ENCODE peak calls at places on chromosomes 2 and 18, in six cellular contexts. Z, F, X, S, I and G are unnamed samples. For H3K27me3, the result is how much of the 10 kb centered on the place peaks cover.

GRCh38 chr2:109457811-109458210 is 156.0 kb downstream of the SEPTIN10 start:
- DNase-seq in Z (peak), F (no peak), X (no peak), S (no peak), I (no peak), G (no peak)

GRCh38 chr2:8123464-8123863 is 558.4 kb upstream of the ID2 start:
- DNase-seq in Z (no peak), F (no peak), X (no peak), S (no peak), I (no peak), G (no peak)

GRCh38 chr2:18988557-18989232 is 369.7 kb downstream of the OSR1 start:
- DNase-seq in Z (no peak), F (no peak), X (no peak), S (no peak), I (no peak), G (no peak)

GRCh38 chr2:190545756-190546385 is 11.3 kb upstream of the NEMP2 start:
- DNase-seq in Z (no peak), F (no peak), X (no peak), S (no peak), I (no peak), G (no peak)

GRCh38 chr2:103860016-103860415 is 993.9 kb upstream of the POU3F3 start:
- DNase-seq in Z (no peak), F (no peak), X (no peak), S (no peak), I (no peak), G (no peak)

GRCh38 chr2:55880416-55881143 is 43.0 kb downstream of the EFEMP1 start:
- DNase-seq in Z (no peak), F (no peak), X (no peak), S (no peak), I (no peak), G (no peak)

GRCh38 chr2:69789129-69789528 is 40.3 kb upstream of the GMCL1 start:
- DNase-seq in Z (no peak), F (no peak), X (no peak), S (no peak), I (no peak), G (peak)

GRCh38 chr18:55637204-55637603 is 49.2 kb upstream of the TCF4 start:
- DNase-seq in Z (no peak), F (no peak), X (no peak), S (no peak), I (no peak), G (no peak)

GRCh38 chr18:33755918-33756590 is 178.0 kb downstream of the ASXL3 start:
- DNase-seq in Z (no peak), F (peak), X (no peak), S (no peak), I (no peak), G (peak)

GRCh38 chr2:18731661-18732060 is 142.3 kb upstream of the NT5C1B start:
- DNase-seq in Z (no peak), F (no peak), X (no peak), S (no peak), I (no peak), G (no peak)

GRCh38 chr2:237874585-237875161 is 15.2 kb downstream of the RAMP1 start:
- DNase-seq in Z (peak), F (no peak), X (peak), S (no peak), I (peak), G (no peak)
- H3K27ac ChIP-seq in Z (peak), F (no peak), X (no peak), S (no peak), I (peak), G (peak)

DNA sequence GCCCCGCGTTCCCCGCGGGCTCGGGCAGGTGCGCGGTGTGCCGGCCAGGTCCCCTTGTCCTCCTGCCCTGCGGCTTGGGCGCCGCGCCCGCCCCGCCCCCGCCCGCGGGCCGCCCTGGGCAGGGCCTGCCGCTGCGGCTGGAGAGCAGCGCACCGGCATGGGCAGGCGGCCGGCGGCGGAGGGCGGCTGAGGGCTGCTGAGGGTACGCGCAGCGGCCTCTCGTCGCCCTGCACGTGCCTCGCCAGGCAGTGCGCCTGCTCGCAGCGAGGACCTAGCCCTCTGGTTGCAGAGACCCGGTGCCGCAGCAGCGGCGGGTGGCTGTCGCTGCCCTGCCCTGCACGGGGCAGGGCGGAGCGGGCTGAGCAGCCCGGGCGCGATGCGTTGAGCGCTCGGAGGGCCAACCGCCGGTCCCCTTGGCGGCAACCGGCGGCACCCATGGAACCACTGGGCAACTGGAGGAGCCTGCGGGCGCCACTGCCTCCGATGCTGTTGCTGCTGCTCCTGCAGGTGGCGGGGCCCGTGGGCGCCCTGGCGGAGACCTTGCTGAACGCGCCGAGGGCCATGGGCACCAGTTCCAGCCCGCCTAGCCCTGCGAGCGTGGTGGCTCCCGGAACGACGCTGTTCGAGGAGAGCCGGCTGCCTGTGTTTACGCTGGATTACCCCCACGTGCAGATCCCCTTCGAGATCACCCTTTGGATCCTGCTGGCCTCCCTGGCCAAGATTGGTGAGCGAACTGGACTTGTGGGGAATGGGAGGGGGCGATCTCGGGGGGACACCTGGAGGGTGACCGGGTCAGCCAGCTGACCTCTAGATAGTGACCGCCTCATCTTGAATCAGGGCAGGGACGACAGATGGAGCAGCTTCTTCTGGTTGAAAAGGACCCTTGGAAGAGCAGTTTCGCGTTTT is at the start of gene SLC9A2:
- DNase-seq in Z (no peak), F (peak), X (no peak), S (peak), I (peak), G (no peak)
- H3K27me3 ChIP-seq in Z (under half), F (under half), X (half or more), S (under half), I (under half), G (under half)

GRCh38 chr2:218002792-218003191 is at the start of gene TNS1:
- DNase-seq in Z (peak), F (no peak), X (no peak), S (no peak), I (no peak), G (no peak)
- H3K27ac ChIP-seq in Z (peak), F (peak), X (no peak), S (peak), I (no peak), G (peak)

GRCh38 chr2:206011018-206011614 is 74.9 kb downstream of the INO80D start:
- DNase-seq in Z (no peak), F (no peak), X (no peak), S (no peak), I (no peak), G (no peak)
- H3K27me3 ChIP-seq in Z (under half), F (under half), X (under half), S (under half), I (under half), G (under half)

GRCh38 chr2:207123776-207124391 is 41.9 kb downstream of the KLF7 start:
- DNase-seq in Z (no peak), F (no peak), X (no peak), S (no peak), I (no peak), G (no peak)
- H3K27ac ChIP-seq in Z (peak), F (no peak), X (no peak), S (no peak), I (no peak), G (no peak)